ENCODE peak calls at places on chromosomes 1 and 21, in five cellular contexts. D, F, U, W and Z are unnamed samples.

GRCh38 chr1:234490789-234491479 is 12.0 kb upstream of the TARBP1 start:
- DNase-seq in W (no peak), D (no peak), U (no peak), F (no peak), Z (no peak)

GRCh38 chr1:94061513-94062443 is 59.2 kb downstream of the ABCA4 start:
- DNase-seq in D (no peak), F (peak; percentile 67), U (no peak), W (peak; percentile 81), Z (peak; percentile 72)

GRCh38 chr1:41742219-41742618 is 176.5 kb downstream of the HIVEP3 start:
- DNase-seq in U (no peak), F (no peak), W (no peak), D (no peak), Z (no peak)

GRCh38 chr1:185733818-185734709 is at the start of gene HMCN1:
- DNase-seq in D (no peak), F (peak; percentile 88), W (peak; percentile 88), U (no peak), Z (peak; percentile 46)

GRCh38 chr1:222815367-222815765 is 527 bp downstream of the DISP1 start:
- DNase-seq in U (no peak), W (peak; percentile 66), D (peak; percentile 33), F (no peak), Z (peak; percentile 40)

GRCh38 chr21:33386222-33386784 is 16.9 kb upstream of the IFNGR2 start:
- DNase-seq in W (no peak), D (no peak), F (no peak), U (no peak), Z (no peak)

GRCh38 chr1:15350551-15351200 is 59.0 kb upstream of the EFHD2 start:
- DNase-seq in F (no peak), W (no peak), D (no peak), U (no peak), Z (no peak)

GRCh38 chr21:34912022-34912933 is 136.8 kb downstream of the RUNX1 start:
- DNase-seq in D (no peak), U (no peak), W (no peak), F (no peak), Z (no peak)

GRCh38 chr1:200040516-200041138 is 13.1 kb downstream of the NR5A2 start:
- DNase-seq in F (no peak), U (no peak), W (no peak), D (no peak), Z (no peak)

GRCh38 chr1:85465099-85465790 is at the start of gene DDAH1:
- DNase-seq in W (peak; percentile 65), F (peak; percentile 70), D (no peak), U (no peak), Z (peak; percentile 60)

GRCh38 chr1:57908471-57908870 is 484.6 kb upstream of the DAB1 start:
- DNase-seq in U (no peak), D (no peak), W (no peak), F (no peak), Z (no peak)

GRCh38 chr1:201506573-201507567 is at the start of gene CSRP1:
- DNase-seq in D (peak; percentile 69), W (peak; percentile 93), U (peak; percentile 56), F (peak; percentile 94), Z (peak; percentile 84)

GRCh38 chr1:92080128-92080985 is at the start of gene BTBD8:
- DNase-seq in D (peak; percentile 81), W (peak; percentile 85), U (peak; percentile 45), F (peak; percentile 91), Z (peak; percentile 76)

GRCh38 chr1:209672705-209673630 is 2.2 kb upstream of the G0S2 start:
- DNase-seq in W (no peak), F (no peak), D (no peak), U (no peak), Z (no peak)

GRCh38 chr1:178869114-178869697 is 1.7 kb downstream of the ANGPTL1 start:
- DNase-seq in D (no peak), U (no peak), F (no peak), W (no peak), Z (no peak)

GRCh38 chr1:89725016-89725380 is 92.1 kb downstream of the LRRC8C start:
- DNase-seq in U (no peak), F (peak; percentile 61), W (peak; percentile 58), D (no peak), Z (no peak)

GRCh38 chr1:208161656-208162375 is 82.4 kb downstream of the PLXNA2 start:
- DNase-seq in F (no peak), D (no peak), W (no peak), U (no peak), Z (no peak)

GRCh38 chr21:37463083-37463780 is 96.7 kb downstream of the DYRK1A start:
- DNase-seq in F (no peak), D (no peak), W (peak; percentile 34), U (no peak), Z (no peak)

GRCh38 chr1:172973424-172973823 is 77.3 kb downstream of the TNFSF18 start:
- DNase-seq in F (no peak), D (no peak), W (no peak), U (no peak), Z (no peak)

GRCh38 chr1:246462986-246463385 is 44.1 kb downstream of the SMYD3 start:
- DNase-seq in F (no peak), D (no peak), W (no peak), U (no peak), Z (no peak)

GRCh38 chr1:175620380-175620779 is 123.0 kb downstream of the TNR start:
- DNase-seq in F (no peak), U (no peak), D (no peak), W (no peak), Z (no peak)

GRCh38 chr21:40070871-40071270 is 203.6 kb downstream of the PCP4 start:
- DNase-seq in F (no peak), W (no peak), U (no peak), D (no peak), Z (no peak)

GRCh38 chr1:190578015-190578414 is 100.4 kb upstream of the BRINP3 start:
- DNase-seq in W (no peak), U (no peak), F (no peak), D (no peak), Z (no peak)

GRCh38 chr1:14951766-14952165 is 201.8 kb upstream of the TMEM51 start:
- DNase-seq in U (no peak), D (no peak), W (no peak), F (no peak), Z (no peak)

GRCh38 chr1:153578936-153579335 is 13.3 kb upstream of the S100A2 start:
- DNase-seq in F (no peak), W (no peak), U (no peak), D (no peak), Z (no peak)

GRCh38 chr1:52672946-52673345 is 25.2 kb downstream of the COA7 start:
- DNase-seq in F (no peak), W (no peak), U (no peak), D (no peak), Z (no peak)

GRCh38 chr1:234154320-234155251 is 218.7 kb upstream of the COA6 start:
- DNase-seq in W (no peak), D (no peak), U (no peak), F (no peak), Z (peak; percentile 23)

GRCh38 chr21:44450999-44451398 is 4.3 kb upstream of the LRRC3 start:
- DNase-seq in W (no peak), D (no peak), U (no peak), F (no peak), Z (no peak)

GRCh38 chr1:39082140-39082799 is 56.1 kb downstream of the NDUFS5 start:
- DNase-seq in F (no peak), U (no peak), D (no peak), W (no peak), Z (no peak)

GRCh38 chr1:109864960-109865611 is 45.6 kb upstream of the CSF1 start:
- DNase-seq in U (no peak), F (no peak), D (no peak), W (no peak), Z (peak; percentile 46)

GRCh38 chr1:6544831-6545230 is 9.5 kb downstream of the NOL9 start:
- DNase-seq in U (no peak), F (no peak), D (no peak), W (no peak), Z (no peak)

GRCh38 chr1:111643097-111643496 is 23.5 kb downstream of the RAP1A start:
- DNase-seq in F (no peak), D (no peak), W (no peak), U (no peak), Z (no peak)

GRCh38 chr1:19949016-19949415 is 25.6 kb upstream of the PLA2G2E start:
- DNase-seq in F (no peak), U (no peak), W (no peak), D (no peak), Z (no peak)

GRCh38 chr1:155126494-155127104 is 1.1 kb upstream of the EFNA1 start:
- DNase-seq in W (peak; percentile 46), U (no peak), F (peak; percentile 50), D (peak; percentile 15), Z (no peak)